ENCODE peak calls at places on chromosomes 13 and 19, in nine cellular contexts. L is ascending aorta, N is stomach, X is Karpas-422, C is PC-3, H is heart right ventricle, E is SK-N-SH, Z is Peyer's patch, V is heart left ventricle. W is an unnamed sample.

GRCh38 chr19:48121909-48122371 is 11.3 kb upstream of the PLA2G4C start:
- DNase-seq in N (no peak), L (no peak), Z (no peak), V (no peak), X (no peak), E (no peak), C (peak; percentile 65), H (no peak), W (no peak)

GRCh38 chr13:96822900-96823299 is 171.4 kb downstream of the OXGR1 start:
- DNase-seq in H (no peak), L (no peak), V (no peak), E (peak; percentile 37), N (peak; percentile 49), Z (peak; percentile 52), C (peak; percentile 39), X (peak; percentile 70), W (peak; percentile 41)

GRCh38 chr13:33186851-33187250 is 98.7 kb downstream of the STARD13 start:
- DNase-seq in C (peak; percentile 17), L (no peak), V (no peak), E (no peak), X (no peak), N (no peak), H (no peak), Z (no peak), W (no peak)

GRCh38 chr13:50382511-50382910 is 367.3 kb downstream of the KCNRG start:
- DNase-seq in Z (no peak), V (no peak), H (no peak), X (no peak), N (no peak), E (no peak), L (no peak), C (no peak), W (no peak)

GRCh38 chr19:3544742-3545668 is 6.0 kb downstream of the TEKTIP1 start:
- DNase-seq in C (peak; percentile 60), Z (peak; percentile 88), H (peak; percentile 83), N (peak; percentile 82), V (peak; percentile 68), E (peak; percentile 94), L (no peak), X (peak; percentile 86), W (peak; percentile 65)

GRCh38 chr13:54928071-54928470 is 1899.5 kb downstream of the OLFM4 start:
- DNase-seq in C (no peak), V (no peak), X (no peak), L (no peak), H (no peak), E (no peak), Z (no peak), N (no peak), W (no peak)

GRCh38 chr19:40191836-40192646 is 815 bp downstream of the MAP3K10 start:
- DNase-seq in C (peak; percentile 2), E (peak; percentile 88), V (peak; percentile 40), N (no peak), X (peak; percentile 75), H (peak; percentile 39), Z (no peak), L (no peak), W (no peak)

GRCh38 chr13:72160977-72161376 is 294.0 kb upstream of the DACH1 start:
- DNase-seq in V (no peak), E (no peak), Z (no peak), L (no peak), X (no peak), C (no peak), H (no peak), N (no peak), W (no peak)

GRCh38 chr19:41352609-41353465 is 885 bp downstream of the TGFB1 start:
- DNase-seq in C (peak; percentile 49), E (peak; percentile 79), L (no peak), H (peak; percentile 74), V (peak; percentile 66), X (peak; percentile 88), Z (peak; percentile 70), N (peak; percentile 66), W (no peak)

GRCh38 chr13:94978516-94978915 is 266.2 kb upstream of the SOX21 start:
- DNase-seq in L (no peak), Z (no peak), V (no peak), N (no peak), X (no peak), E (no peak), H (no peak), C (no peak), W (no peak)

GRCh38 chr19:29676586-29676985 is 11.3 kb downstream of the PLEKHF1 start:
- DNase-seq in X (no peak), N (peak; percentile 70), V (peak; percentile 84), C (no peak), Z (no peak), E (no peak), H (peak; percentile 73), L (no peak), W (peak; percentile 62)

GRCh38 chr13:95698047-95698749 is 21.3 kb downstream of the DNAJC3 start:
- DNase-seq in N (no peak), H (no peak), E (no peak), X (peak; percentile 53), L (no peak), C (peak; percentile 33), Z (no peak), V (no peak), W (peak; percentile 11)

GRCh38 chr19:48290341-48290922 is 20.6 kb downstream of the ZNF114 start:
- DNase-seq in N (no peak), L (no peak), H (no peak), V (no peak), Z (no peak), X (no peak), C (no peak), E (peak; percentile 58), W (no peak)

GRCh38 chr19:41936416-41936850 is 8.2 kb upstream of the ERFL start:
- DNase-seq in X (no peak), H (no peak), V (no peak), Z (no peak), N (no peak), L (no peak), C (peak; percentile 25), E (no peak), W (no peak)

GRCh38 chr19:49560358-49560900 is 19.9 kb downstream of the NOSIP start:
- DNase-seq in E (no peak), C (no peak), X (no peak), Z (peak; percentile 63), L (no peak), H (no peak), V (no peak), N (no peak), W (peak; percentile 83)
- H3K4me1 ChIP-seq in E (no peaks in the 10 kb centered on the region), C (no peaks in the 10 kb centered on the region), X (no peaks in the 10 kb centered on the region), Z (peaks cover 32% of the 10 kb centered on the region), L (no peaks in the 10 kb centered on the region), H (peaks cover 11% of the 10 kb centered on the region), V (peaks cover 52% of the 10 kb centered on the region), N (peaks cover 23% of the 10 kb centered on the region), W (peaks cover 46% of the 10 kb centered on the region)

GRCh38 chr13:81697826-81698225 is 1356.9 kb upstream of the SPRY2 start:
- DNase-seq in Z (no peak), V (no peak), C (no peak), H (no peak), N (no peak), X (no peak), L (no peak), E (no peak), W (no peak)
- H3K4me1 ChIP-seq in Z (no peaks in the 10 kb centered on the region), V (no peaks in the 10 kb centered on the region), C (no peaks in the 10 kb centered on the region), H (no peaks in the 10 kb centered on the region), N (no peaks in the 10 kb centered on the region), X (no peaks in the 10 kb centered on the region), L (no peaks in the 10 kb centered on the region), E (no peaks in the 10 kb centered on the region), W (no peaks in the 10 kb centered on the region)

GRCh38 chr19:18468517-18468916 is 30.6 kb upstream of the ISYNA1 start:
- DNase-seq in H (no peak), E (no peak), Z (no peak), L (no peak), X (no peak), C (peak; percentile 46), N (no peak), V (peak; percentile 62), W (peak; percentile 96)
- H3K4me1 ChIP-seq in H (peaks cover 67% of the 10 kb centered on the region), E (peaks cover 5% of the 10 kb centered on the region), Z (peaks cover 8% of the 10 kb centered on the region), L (peaks cover 17% of the 10 kb centered on the region), X (no peaks in the 10 kb centered on the region), C (peaks cover 22% of the 10 kb centered on the region), N (peaks cover 63% of the 10 kb centered on the region), V (peaks cover 64% of the 10 kb centered on the region), W (peaks cover 71% of the 10 kb centered on the region)

DNA sequence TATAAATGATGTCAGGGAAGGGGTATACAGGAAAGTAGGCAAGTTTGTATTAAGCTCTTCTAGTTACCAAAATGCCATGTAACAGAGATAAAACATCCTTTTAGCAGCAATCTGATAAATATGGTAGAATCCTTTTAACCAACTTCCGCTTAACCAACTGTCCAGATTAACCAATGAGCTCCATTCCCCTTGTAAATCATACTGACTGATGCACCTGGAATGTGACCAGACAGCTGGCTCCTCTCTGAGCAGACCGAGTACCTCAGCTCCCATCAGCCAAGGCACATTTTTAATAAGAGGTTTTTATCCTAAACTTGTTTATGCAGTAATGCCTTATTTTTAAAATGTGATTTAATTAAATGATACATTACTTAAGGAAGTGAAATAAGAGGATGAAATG is 66.4 kb downstream of the KLF12 start:
- DNase-seq in E (no peak), L (no peak), H (no peak), C (peak; percentile 59), X (no peak), N (no peak), Z (no peak), V (no peak), W (no peak)
- H3K4me1 ChIP-seq in E (peaks cover 7% of the 10 kb centered on the region), L (peaks cover 4% of the 10 kb centered on the region), H (peaks cover 15% of the 10 kb centered on the region), C (no peaks in the 10 kb centered on the region), X (peaks cover 55% of the 10 kb centered on the region), N (no peaks in the 10 kb centered on the region), Z (peaks cover 12% of the 10 kb centered on the region), V (peaks cover 38% of the 10 kb centered on the region), W (peaks cover 24% of the 10 kb centered on the region)

DNA sequence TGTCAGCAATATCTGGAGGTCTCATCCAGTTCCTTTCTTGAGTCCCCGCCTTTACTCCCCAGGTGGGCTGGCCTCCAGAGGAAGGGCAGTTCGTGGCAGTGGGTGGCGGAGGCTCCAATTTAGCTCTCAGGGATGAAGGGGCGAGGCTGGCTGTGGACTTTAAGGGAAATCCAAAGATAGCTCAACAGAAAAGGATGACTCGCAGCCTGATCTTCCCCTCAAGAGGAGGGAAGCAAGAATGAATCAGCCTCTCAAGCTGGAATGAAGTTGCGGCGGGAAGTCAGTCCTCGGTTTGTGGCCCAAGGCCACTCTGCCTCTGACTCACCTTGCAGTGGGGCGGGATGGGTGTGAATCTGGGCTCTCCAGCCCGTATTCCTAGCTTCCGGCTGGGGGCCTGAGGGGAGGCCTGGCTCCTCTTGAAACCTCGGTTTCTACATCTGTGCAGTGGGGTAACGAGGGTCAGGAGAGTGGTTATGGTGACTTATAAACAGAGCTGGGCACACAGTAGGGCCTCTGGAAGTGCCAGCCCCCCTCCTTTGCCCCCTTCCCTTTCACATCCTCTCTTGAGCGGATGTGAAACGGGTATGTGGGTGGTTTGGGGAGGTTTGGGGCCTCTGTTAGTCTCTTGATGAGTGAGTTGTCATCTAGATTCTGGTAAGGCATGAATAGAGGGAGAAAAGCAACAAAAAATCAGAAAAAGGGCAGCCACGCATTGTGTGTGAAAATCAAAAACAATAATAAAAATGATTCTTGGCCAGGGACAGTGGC is 10.5 kb upstream of the SMG9 start:
- DNase-seq in V (peak; percentile 77), C (peak; percentile 96), H (peak; percentile 32), L (peak; percentile 59), N (peak; percentile 57), Z (no peak), X (no peak), E (no peak), W (peak; percentile 41)
- H3K4me1 ChIP-seq in V (peaks cover 65% of the 10 kb centered on the region), C (peaks cover 48% of the 10 kb centered on the region), H (no peaks in the 10 kb centered on the region), L (peaks cover 6% of the 10 kb centered on the region), N (no peaks in the 10 kb centered on the region), Z (peaks cover 24% of the 10 kb centered on the region), X (peaks cover 5% of the 10 kb centered on the region), E (no peaks in the 10 kb centered on the region), W (no peaks in the 10 kb centered on the region)